ENCODE peak calls at places on chromosomes 7 and 10, in five cellular contexts. Y, L, O, D and X are unnamed samples.

GRCh38 chr7:124459101-124460052 is 306.2 kb downstream of the GPR37 start:
- DNase-seq in Y (no peak), L (peak; percentile 66), O (no peak), D (no peak), X (no peak)

GRCh38 chr10:124375353-124375614 is 43.4 kb downstream of the OAT start:
- DNase-seq in Y (no peak), L (no peak), O (no peak), D (no peak), X (no peak)

GRCh38 chr7:128359939-128360338 is 1.6 kb downstream of the PRRT4 start:
- DNase-seq in Y (no peak), L (no peak), O (no peak), D (no peak), X (no peak)

GRCh38 chr7:135994466-135995205 is 17.5 kb upstream of the MTPN start:
- DNase-seq in Y (no peak), L (no peak), O (no peak), D (no peak), X (no peak)

GRCh38 chr7:21945374-21946227 is at the start of gene CDCA7L:
- DNase-seq in Y (peak; percentile 63), L (peak; percentile 87), O (peak; percentile 85), D (peak; percentile 68), X (peak; percentile 88)

GRCh38 chr7:77651544-77652162 is 44.6 kb upstream of the RSBN1L start:
- DNase-seq in Y (no peak), L (no peak), O (no peak), D (peak; percentile 38), X (no peak)

GRCh38 chr10:11958956-11959355 is 83.7 kb downstream of the UPF2 start:
- DNase-seq in Y (no peak), L (no peak), O (no peak), D (no peak), X (no peak)

GRCh38 chr7:41786324-41786723 is 83.4 kb upstream of the INHBA start:
- DNase-seq in Y (no peak), L (no peak), O (no peak), D (no peak), X (no peak)

GRCh38 chr7:90262438-90262837 is 17.5 kb downstream of the CFAP69 start:
- DNase-seq in Y (no peak), L (no peak), O (no peak), D (no peak), X (no peak)

GRCh38 chr7:135938563-135938962 is 38.6 kb downstream of the MTPN start:
- DNase-seq in Y (no peak), L (no peak), O (no peak), D (no peak), X (no peak)

GRCh38 chr7:82049442-82049841 is 279.6 kb upstream of the HGF start:
- DNase-seq in Y (no peak), L (no peak), O (peak; percentile 24), D (no peak), X (no peak)

GRCh38 chr10:80187465-80188409 is 17.6 kb downstream of the ANXA11 start:
- DNase-seq in Y (no peak), L (peak; percentile 63), O (peak; percentile 67), D (no peak), X (no peak)

GRCh38 chr10:17004801-17005380 is 124.7 kb downstream of the CUBN start:
- DNase-seq in Y (no peak), L (no peak), O (no peak), D (no peak), X (no peak)

GRCh38 chr7:99860281-99861127 is 16.3 kb downstream of the OR2AE1 start:
- DNase-seq in Y (peak; percentile 62), L (no peak), O (no peak), D (no peak), X (peak; percentile 54)

GRCh38 chr10:119786117-119786769 is 60.4 kb downstream of the INPP5F start:
- DNase-seq in Y (no peak), L (no peak), O (no peak), D (peak; percentile 21), X (no peak)

GRCh38 chr10:104330168-104331117 is 7.8 kb downstream of the ITPRIP start:
- DNase-seq in Y (peak; percentile 92), L (peak; percentile 94), O (peak; percentile 63), D (no peak), X (no peak)

GRCh38 chr10:22321156-22321711 is 335 bp downstream of the BMI1 start:
- DNase-seq in Y (peak; percentile 64), L (peak; percentile 81), O (peak; percentile 68), D (peak; percentile 62), X (peak; percentile 91)

GRCh38 chr7:19119901-19120486 is 2.6 kb upstream of the TWIST1 start:
- DNase-seq in Y (no peak), L (no peak), O (no peak), D (peak; percentile 8), X (no peak)

GRCh38 chr10:117175215-117175900 is 21.9 kb upstream of the KCNK18 start:
- DNase-seq in Y (no peak), L (no peak), O (no peak), D (peak; percentile 26), X (no peak)

GRCh38 chr10:117170244-117170643 is 27.0 kb upstream of the KCNK18 start:
- DNase-seq in Y (no peak), L (no peak), O (no peak), D (no peak), X (no peak)

GRCh38 chr10:117178190-117178589 is 19.1 kb upstream of the KCNK18 start:
- DNase-seq in Y (no peak), L (no peak), O (no peak), D (no peak), X (no peak)

GRCh38 chr10:117175901-117176534 is 21.3 kb upstream of the KCNK18 start:
- DNase-seq in Y (peak; percentile 84), L (peak; percentile 78), O (peak; percentile 61), D (peak; percentile 84), X (no peak)

GRCh38 chr10:117174439-117175214 is 22.7 kb upstream of the KCNK18 start:
- DNase-seq in Y (peak; percentile 89), L (peak; percentile 81), O (peak; percentile 70), D (peak; percentile 91), X (peak; percentile 91)
- TF ChIP-seq CTCF in Y (peak; percentile 88), L (no peak), O (peak; percentile 81), D (peak; percentile 85), X (peak; percentile 87)

GRCh38 chr7:139827042-139827441 is 2.0 kb upstream of the TBXAS1 start:
- DNase-seq in Y (no peak), L (no peak), O (no peak), D (no peak), X (no peak)
- TF ChIP-seq CTCF in Y (peak; percentile 21), L (no peak), O (no peak), D (no peak), X (no peak)

DNA sequence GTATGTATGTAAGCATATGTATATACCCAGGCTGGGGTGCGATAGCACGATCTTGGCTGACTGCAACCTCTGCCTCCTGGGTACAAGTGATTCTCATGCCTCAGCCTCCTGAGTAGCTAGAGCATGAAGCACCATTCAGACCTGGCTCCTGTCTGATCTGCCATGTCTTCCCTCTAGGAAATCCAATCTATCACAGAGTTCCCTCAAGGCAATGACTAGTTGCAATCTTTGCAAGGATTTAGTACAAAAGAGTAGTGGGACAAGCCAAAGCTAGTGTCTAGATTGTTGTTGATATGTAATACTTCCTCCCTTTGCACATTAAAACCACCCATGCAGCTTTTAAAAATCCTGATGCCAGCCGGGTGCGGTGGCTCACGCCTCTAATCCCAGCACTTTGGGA is 60.5 kb upstream of the PRKAR2B start:
- DNase-seq in Y (no peak), L (no peak), O (no peak), D (no peak), X (no peak)
- TF ChIP-seq CTCF in Y (no peak), L (no peak), O (no peak), D (no peak), X (no peak)

DNA sequence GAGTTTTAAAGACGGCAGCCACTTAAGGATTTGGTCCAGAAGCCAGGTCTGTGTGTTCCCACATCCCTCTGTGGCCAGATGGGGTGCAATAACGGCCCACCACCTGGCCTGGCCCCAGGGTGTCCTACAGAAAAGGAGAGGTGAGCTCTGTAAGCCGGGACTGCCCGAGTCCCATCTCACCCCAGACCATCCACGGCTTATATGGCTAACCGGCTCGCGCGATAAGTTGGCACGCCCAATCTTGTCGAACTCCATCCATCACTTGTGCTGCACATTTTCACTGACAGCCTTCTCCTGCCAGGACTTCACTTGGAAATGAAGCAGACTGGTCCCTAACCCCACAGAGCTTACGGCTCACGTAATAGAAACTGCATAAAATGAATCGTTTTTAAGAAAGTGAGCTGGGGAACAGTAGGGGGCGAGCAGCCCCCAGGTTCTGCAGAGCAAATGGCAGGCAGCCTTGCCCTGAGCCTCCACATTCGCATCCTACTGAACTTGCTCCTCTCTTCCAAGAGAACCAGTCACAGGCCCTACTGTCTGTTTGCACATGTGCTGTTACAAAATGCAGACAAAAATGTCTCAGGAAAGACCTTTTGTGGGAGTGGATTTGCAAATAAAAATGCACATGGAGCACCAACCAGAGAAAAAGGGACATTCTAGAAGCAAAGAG is 98.2 kb downstream of the TNS3 start:
- DNase-seq in Y (no peak), L (no peak), O (no peak), D (peak; percentile 27), X (no peak)
- TF ChIP-seq CTCF in Y (peak; percentile 23), L (no peak), O (peak; percentile 22), D (no peak), X (peak; percentile 43)

GRCh38 chr7:116353614-116354013 is 143.3 kb downstream of the TES start:
- DNase-seq in Y (peak; percentile 67), L (peak; percentile 86), O (peak; percentile 73), D (no peak), X (no peak)

GRCh38 chr7:116351966-116352365 is 141.6 kb downstream of the TES start:
- DNase-seq in Y (no peak), L (no peak), O (no peak), D (no peak), X (no peak)

GRCh38 chr7:116355423-116355765 is 144.1 kb upstream of the CAV2 start:
- DNase-seq in Y (no peak), L (no peak), O (no peak), D (no peak), X (no peak)

GRCh38 chr7:116354546-116355422 is 144.4 kb downstream of the TES start:
- DNase-seq in Y (peak; percentile 85), L (peak; percentile 88), O (peak; percentile 83), D (peak; percentile 17), X (peak; percentile 90)

DNA sequence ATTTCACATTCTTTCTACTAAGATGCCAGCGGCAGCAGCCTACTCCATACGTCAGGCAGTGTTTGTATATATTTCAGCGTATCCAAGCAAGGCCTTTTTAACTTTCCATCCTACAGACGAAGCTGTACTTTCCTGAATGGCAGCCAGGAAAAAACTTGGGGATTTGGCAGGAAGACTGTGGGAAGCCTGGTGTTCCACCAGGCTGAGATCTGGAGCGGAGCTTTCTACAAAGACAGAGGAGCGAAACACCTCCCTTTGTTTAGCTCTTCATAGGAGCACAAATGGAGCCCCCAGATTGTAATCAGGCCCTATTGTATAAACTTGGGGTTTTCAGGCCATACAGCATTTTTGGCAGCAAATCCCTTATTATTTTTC is 143.8 kb downstream of the TES start:
- DNase-seq in Y (peak; percentile 74), L (peak; percentile 87), O (peak; percentile 81), D (no peak), X (no peak)
- TF ChIP-seq CTCF in Y (no peak), L (no peak), O (no peak), D (no peak), X (no peak)

GRCh38 chr7:29297194-29297890 is 102.8 kb downstream of the CHN2 start:
- DNase-seq in Y (no peak), L (no peak), O (no peak), D (peak; percentile 30), X (no peak)
- TF ChIP-seq CTCF in Y (no peak), L (no peak), O (no peak), D (peak; percentile 43), X (peak; percentile 20)